ENCODE peak calls at places on chromosomes 1 and 21, in nine cellular contexts. W is AG09309, K is fibroblast of pulmonary artery, O is fibroblast of lung, Z is WERI-Rb-1, X is foreskin fibroblast, H is transverse colon, J is HFF-Myc, V is A673. G is an unnamed sample.

GRCh38 chr1:33298623-33299277 is 22.1 kb downstream of the A3GALT2 start:
- DNase-seq in W (no peak), K (peak; percentile 71), O (peak; percentile 44), Z (peak; percentile 80), X (peak; percentile 60), H (peak; percentile 76), J (peak; percentile 36), V (peak; percentile 69), G (no peak)

GRCh38 chr1:74771913-74772515 is 39.1 kb downstream of the TYW3 start:
- DNase-seq in W (peak; percentile 18), K (peak; percentile 73), O (peak; percentile 30), Z (peak; percentile 17), X (peak; percentile 9), H (no peak), J (peak; percentile 21), V (peak; percentile 72), G (peak; percentile 8)

GRCh38 chr1:21384620-21385019 is 55.3 kb upstream of the NBPF3 start:
- DNase-seq in W (no peak), K (no peak), O (no peak), Z (peak; percentile 64), X (no peak), H (no peak), J (no peak), V (no peak), G (no peak)

GRCh38 chr1:54804471-54805132 is 3.5 kb upstream of the TTC22 start:
- DNase-seq in W (no peak), K (no peak), O (no peak), Z (no peak), X (no peak), H (peak; percentile 44), J (no peak), V (no peak), G (no peak)

GRCh38 chr1:51735746-51736254 is 118.9 kb downstream of the OSBPL9 start:
- DNase-seq in W (no peak), K (no peak), O (no peak), Z (no peak), X (no peak), H (no peak), J (no peak), V (no peak), G (no peak)

GRCh38 chr1:44976252-44976651 is 10.1 kb downstream of the EIF2B3 start:
- DNase-seq in W (no peak), K (no peak), O (no peak), Z (no peak), X (no peak), H (no peak), J (no peak), V (no peak), G (no peak)

GRCh38 chr1:171801395-171801990 is 20.0 kb downstream of the METTL13 start:
- DNase-seq in W (no peak), K (peak; percentile 64), O (peak; percentile 33), Z (no peak), X (no peak), H (no peak), J (peak; percentile 41), V (peak; percentile 53), G (no peak)

GRCh38 chr1:248783367-248783766 is 27.8 kb upstream of the LYPD8 start:
- DNase-seq in W (no peak), K (no peak), O (no peak), Z (no peak), X (no peak), H (no peak), J (no peak), V (no peak), G (no peak)

GRCh38 chr1:73813726-73814125 is 384.2 kb downstream of the LRRIQ3 start:
- DNase-seq in W (no peak), K (no peak), O (no peak), Z (peak; percentile 34), X (no peak), H (no peak), J (no peak), V (no peak), G (no peak)

GRCh38 chr1:169550294-169550693 is 36.0 kb downstream of the F5 start:
- DNase-seq in W (no peak), K (peak; percentile 77), O (peak; percentile 16), Z (no peak), X (peak; percentile 16), H (no peak), J (peak; percentile 9), V (peak; percentile 60), G (no peak)

GRCh38 chr1:29789221-29789909 is 553.0 kb downstream of the PTPRU start:
- DNase-seq in W (no peak), K (no peak), O (peak; percentile 72), Z (no peak), X (no peak), H (no peak), J (no peak), V (no peak), G (no peak)

GRCh38 chr1:29821605-29822004 is 585.3 kb downstream of the PTPRU start:
- DNase-seq in W (no peak), K (no peak), O (no peak), Z (no peak), X (no peak), H (no peak), J (no peak), V (no peak), G (no peak)

GRCh38 chr1:155134858-155135415 is 715 bp upstream of the SLC50A1 start:
- DNase-seq in W (peak; percentile 79), K (peak; percentile 98), O (peak; percentile 99), Z (peak; percentile 90), X (peak; percentile 96), H (peak; percentile 95), J (peak; percentile 79), V (peak; percentile 68), G (peak; percentile 91)

GRCh38 chr1:111690306-111690617 is 48.9 kb downstream of the INKA2 start:
- DNase-seq in W (peak; percentile 87), K (peak; percentile 92), O (peak; percentile 94), Z (no peak), X (peak; percentile 67), H (peak; percentile 24), J (peak; percentile 72), V (peak; percentile 92), G (peak; percentile 79)

GRCh38 chr1:156172696-156173470 is 19.5 kb downstream of the SEMA4A start:
- DNase-seq in W (no peak), K (no peak), O (no peak), Z (no peak), X (no peak), H (no peak), J (no peak), V (no peak), G (no peak)

GRCh38 chr1:14599173-14599754 is 779 bp downstream of the KAZN start:
- DNase-seq in W (no peak), K (no peak), O (no peak), Z (peak; percentile 22), X (no peak), H (no peak), J (no peak), V (peak; percentile 10), G (no peak)

GRCh38 chr1:188237573-188238353 is 1409.0 kb downstream of the PLA2G4A start:
- DNase-seq in W (no peak), K (peak; percentile 54), O (peak; percentile 75), Z (no peak), X (peak; percentile 30), H (no peak), J (no peak), V (no peak), G (peak; percentile 4)

GRCh38 chr1:210464519-210465039 is 135.9 kb downstream of the HHAT start:
- DNase-seq in W (no peak), K (no peak), O (peak; percentile 83), Z (no peak), X (no peak), H (no peak), J (no peak), V (no peak), G (no peak)

GRCh38 chr1:156146749-156147405 is 6.5 kb upstream of the SEMA4A start:
- DNase-seq in W (no peak), K (no peak), O (no peak), Z (no peak), X (no peak), H (no peak), J (no peak), V (no peak), G (no peak)

GRCh38 chr1:163866539-163866938 is 544.8 kb downstream of the NUF2 start:
- DNase-seq in W (no peak), K (no peak), O (no peak), Z (no peak), X (no peak), H (no peak), J (no peak), V (no peak), G (no peak)

GRCh38 chr1:40784771-40785151 is 1.2 kb downstream of the KCNQ4 start:
- DNase-seq in W (no peak), K (no peak), O (no peak), Z (no peak), X (no peak), H (no peak), J (no peak), V (no peak), G (no peak)
- H3K4me3 ChIP-seq in W (no peak overlapping the region), K (no peak overlapping the region), O (no peak overlapping the region), Z (no peak overlapping the region), X (no peak overlapping the region), H (peak overlapping the region; percentile 45), J (no peak overlapping the region), V (no peak overlapping the region), G (peak overlapping the region; percentile 37)

DNA sequence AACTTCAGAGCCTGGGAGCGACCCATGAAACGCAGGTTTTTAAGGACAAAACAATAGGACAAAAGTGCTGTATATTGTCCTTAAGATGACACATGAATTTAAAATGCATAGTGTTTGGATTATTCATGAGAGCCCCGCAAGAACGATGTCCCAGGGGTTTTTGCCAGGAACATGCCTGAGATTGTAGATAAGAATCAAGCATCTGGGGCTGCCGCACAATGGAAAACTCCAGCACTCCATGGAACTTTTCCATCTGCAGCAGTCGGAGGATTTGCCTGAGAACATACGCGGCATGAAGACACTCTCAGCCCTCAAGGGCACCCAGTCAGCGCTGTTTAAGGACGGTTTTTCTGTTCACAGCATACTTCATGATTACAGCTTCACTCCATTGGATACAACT is 5.3 kb upstream of the ERG start:
- DNase-seq in W (no peak), K (peak; percentile 79), O (peak; percentile 94), Z (no peak), X (peak; percentile 10), H (no peak), J (peak; percentile 4), V (peak; percentile 29), G (no peak)
- H3K4me3 ChIP-seq in W (no peak overlapping the region), K (peak overlapping the region; percentile 17), O (no peak overlapping the region), Z (no peak overlapping the region), X (no peak overlapping the region), H (no peak overlapping the region), J (no peak overlapping the region), V (no peak overlapping the region), G (no peak overlapping the region)

GRCh38 chr1:77975386-77975785 is 3.5 kb downstream of the FUBP1 start:
- DNase-seq in W (no peak), K (peak; percentile 11), O (peak; percentile 68), Z (no peak), X (no peak), H (no peak), J (no peak), V (no peak), G (no peak)
- H3K4me3 ChIP-seq in W (no peak overlapping the region), K (peak overlapping the region; percentile 83), O (peak overlapping the region; percentile 88), Z (no peak overlapping the region), X (peak overlapping the region; percentile 90), H (no peak overlapping the region), J (peak overlapping the region; percentile 98), V (peak overlapping the region; percentile 78), G (peak overlapping the region; percentile 99)

DNA sequence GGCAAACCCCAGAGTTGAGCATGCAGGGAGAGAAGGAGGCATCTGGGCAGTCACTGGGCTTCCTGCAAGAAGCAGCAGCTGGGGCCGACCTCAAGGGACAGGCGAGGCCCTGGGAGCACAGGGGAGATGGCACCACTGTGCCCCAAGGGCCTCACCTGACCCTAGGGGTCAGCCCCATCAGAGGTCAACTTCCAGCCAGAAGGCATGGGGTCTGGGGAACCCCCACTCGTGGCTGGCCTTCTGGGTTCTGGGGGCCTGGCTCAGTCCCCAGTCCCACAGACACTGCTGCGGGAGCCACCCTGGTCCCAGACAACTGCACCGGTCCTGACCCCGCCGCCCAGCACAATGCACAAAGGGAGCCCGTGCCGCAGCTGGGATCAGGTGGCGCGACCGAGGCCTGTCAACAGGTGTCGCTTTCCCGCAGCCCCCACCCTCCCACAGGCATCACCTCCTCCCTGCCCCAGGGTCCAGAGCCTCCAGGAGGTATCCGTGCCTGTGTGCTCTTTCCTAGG is 6.2 kb downstream of the WNT9A start:
- DNase-seq in W (no peak), K (no peak), O (no peak), Z (peak; percentile 47), X (no peak), H (no peak), J (no peak), V (no peak), G (no peak)
- H3K4me3 ChIP-seq in W (no peak overlapping the region), K (no peak overlapping the region), O (no peak overlapping the region), Z (no peak overlapping the region), X (no peak overlapping the region), H (no peak overlapping the region), J (no peak overlapping the region), V (no peak overlapping the region), G (no peak overlapping the region)